ENCODE peak calls at places on chromosome 19, in seven cellular contexts. J is HEK293T, M is WTC11, A is H1, N is K562, E is HCT116, K is HepG2. O is an unnamed sample.

GRCh38 chr19:55598034-55598433 is 1.3 kb downstream of the FIZ1 start:
- DNase-seq in M (peak; percentile 67), N (no peak), A (no peak), E (no peak), J (no peak), K (no peak), O (no peak)

GRCh38 chr19:35959040-35959967 is 23.1 kb downstream of the LRFN3 start:
- DNase-seq in K (no peak), J (peak; percentile 36), M (peak; percentile 47), A (no peak), N (no peak), E (no peak), O (no peak)

GRCh38 chr19:32581704-32582164 is 744 bp downstream of the PDCD5 start:
- DNase-seq in N (peak; percentile 43), E (no peak), M (peak; percentile 21), J (peak; percentile 35), A (no peak), K (no peak), O (no peak)

GRCh38 chr19:5480427-5480836 is 25.2 kb downstream of the ZNRF4 start:
- DNase-seq in K (peak; percentile 30), E (peak; percentile 28), A (peak; percentile 19), J (peak; percentile 69), M (peak; percentile 68), N (peak; percentile 66), O (no peak)

GRCh38 chr19:23460656-23461055 is 65.4 kb upstream of the ZNF91 start:
- DNase-seq in E (no peak), J (no peak), A (no peak), M (no peak), N (no peak), K (no peak), O (no peak)

GRCh38 chr19:46660601-46661019 is 372 bp downstream of the DACT3 start:
- DNase-seq in E (no peak), K (no peak), A (no peak), N (no peak), M (peak; percentile 47), J (no peak), O (no peak)

GRCh38 chr19:5247957-5248705 is 92.5 kb downstream of the PTPRS start:
- DNase-seq in M (no peak), N (no peak), J (no peak), E (no peak), K (no peak), A (no peak), O (no peak)

GRCh38 chr19:40745402-40745780 is 4.9 kb downstream of the ACTMAP start:
- DNase-seq in M (no peak), E (no peak), K (peak; percentile 28), J (no peak), N (no peak), A (no peak), O (no peak)

GRCh38 chr19:43464089-43464775 is 1.2 kb downstream of the LYPD3 start:
- DNase-seq in J (peak; percentile 71), N (peak; percentile 83), A (no peak), K (no peak), M (peak; percentile 80), E (no peak), O (no peak)

GRCh38 chr19:46016426-46017094 is 6.3 kb downstream of the PGLYRP1 start:
- DNase-seq in K (peak; percentile 43), A (no peak), M (peak; percentile 89), N (peak; percentile 93), E (peak; percentile 45), J (peak; percentile 92), O (peak; percentile 11)

GRCh38 chr19:5804516-5805464 is at the start of gene NRTN:
- DNase-seq in N (peak; percentile 91), A (no peak), E (no peak), M (peak; percentile 65), J (peak; percentile 84), K (no peak), O (no peak)

GRCh38 chr19:51702103-51702753 is 9.1 kb downstream of the SPACA6 start:
- DNase-seq in K (no peak), J (peak; percentile 32), M (peak; percentile 96), N (peak; percentile 93), A (peak; percentile 47), E (no peak), O (no peak)

GRCh38 chr19:31294189-31294588 is 55.0 kb downstream of the TSHZ3 start:
- DNase-seq in K (no peak), E (no peak), N (no peak), M (no peak), J (no peak), A (no peak), O (no peak)

GRCh38 chr19:35468637-35469036 is 20.6 kb downstream of the FFAR2 start:
- DNase-seq in K (peak; percentile 54), M (peak; percentile 60), A (no peak), E (peak; percentile 22), J (peak; percentile 24), N (peak; percentile 47), O (peak; percentile 82)

GRCh38 chr19:3047307-3048189 is 14.7 kb downstream of the TLE5 start:
- DNase-seq in M (peak; percentile 82), N (peak; percentile 95), A (no peak), J (peak; percentile 79), E (peak; percentile 63), K (peak; percentile 79), O (no peak)

GRCh38 chr19:6071103-6071485 is 39.2 kb downstream of the RFX2 start:
- DNase-seq in M (no peak), A (no peak), N (no peak), E (no peak), K (no peak), J (no peak), O (no peak)

GRCh38 chr19:57473646-57474045 is 3.7 kb downstream of the ZNF772 start:
- DNase-seq in N (no peak), M (no peak), A (no peak), J (no peak), K (no peak), E (no peak), O (no peak)

GRCh38 chr19:50224986-50225747 is 21.7 kb downstream of the MYH14 start:
- DNase-seq in A (no peak), K (no peak), E (no peak), N (no peak), J (no peak), M (no peak), O (no peak)

GRCh38 chr19:54248016-54248601 is 5.5 kb upstream of the LILRA6 start:
- DNase-seq in J (no peak), E (no peak), N (no peak), K (no peak), A (no peak), M (no peak), O (no peak)

GRCh38 chr19:11227201-11227886 is 12.1 kb upstream of the ANGPTL8 start:
- DNase-seq in E (peak; percentile 62), K (peak; percentile 27), N (peak; percentile 92), A (peak; percentile 88), J (peak; percentile 80), M (peak; percentile 92), O (no peak)

GRCh38 chr19:1259873-1260748 is 9.0 kb upstream of the CIRBP start:
- DNase-seq in K (no peak), J (no peak), N (no peak), M (no peak), A (no peak), E (no peak), O (no peak)

GRCh38 chr19:42110658-42111057 is 21.6 kb downstream of the POU2F2 start:
- DNase-seq in K (no peak), E (no peak), N (no peak), A (no peak), J (no peak), M (no peak), O (no peak)

GRCh38 chr19:50759886-50760285 is 10.4 kb upstream of the GPR32 start:
- DNase-seq in N (peak; percentile 79), A (no peak), M (no peak), K (peak; percentile 13), J (peak; percentile 38), E (peak; percentile 69), O (no peak)

GRCh38 chr19:5154129-5154798 is 185.4 kb downstream of the KDM4B start:
- DNase-seq in J (peak; percentile 66), N (peak; percentile 79), E (no peak), K (peak; percentile 52), M (peak; percentile 90), A (no peak), O (no peak)

GRCh38 chr19:13099073-13099999 is 3.3 kb downstream of the LYL1 start:
- DNase-seq in E (no peak), A (no peak), K (no peak), J (no peak), M (peak; percentile 69), N (peak; percentile 68), O (no peak)

GRCh38 chr19:24069907-24070657 is 16.9 kb upstream of the ZNF254 start:
- DNase-seq in E (no peak), A (no peak), N (no peak), M (no peak), K (no peak), J (no peak), O (no peak)

GRCh38 chr19:45769821-45770191 is 754 bp upstream of the SIX5 start:
- DNase-seq in M (peak; percentile 38), E (no peak), J (no peak), K (no peak), N (peak; percentile 39), A (no peak), O (no peak)

GRCh38 chr19:51647318-51647717 is 693 bp upstream of the SIGLEC14 start:
- DNase-seq in K (no peak), J (no peak), M (no peak), A (no peak), N (no peak), E (no peak), O (no peak)

GRCh38 chr19:35689836-35690235 is 14.5 kb upstream of the ZBTB32 start:
- DNase-seq in J (no peak), E (no peak), K (no peak), N (no peak), M (no peak), A (no peak), O (no peak)

GRCh38 chr19:50181121-50181520 is 18.0 kb upstream of the IZUMO2 start:
- DNase-seq in J (no peak), N (no peak), K (no peak), A (no peak), E (no peak), M (no peak), O (no peak)

GRCh38 chr19:16922592-16922934 is 33.8 kb downstream of the F2RL3 start:
- DNase-seq in K (no peak), N (peak; percentile 25), A (no peak), E (no peak), M (no peak), J (no peak), O (no peak)
- TF ChIP-seq SP1 in K (no peak), N (no peak), A (no peak), E (no peak), M (no peak), J (no peak), O (no peak)

GRCh38 chr19:19642506-19643157 is 825 bp downstream of the GMIP start:
- DNase-seq in M (no peak), E (no peak), A (no peak), N (peak; percentile 44), K (no peak), J (no peak), O (no peak)
- TF ChIP-seq SP1 in M (no peak), E (no peak), A (no peak), N (no peak), K (no peak), J (no peak), O (no peak)

GRCh38 chr19:34189917-34190425 is 17.7 kb downstream of the LSM14A start:
- DNase-seq in A (no peak), J (no peak), E (no peak), M (no peak), K (no peak), N (no peak), O (no peak)
- TF ChIP-seq SP1 in A (no peak), J (no peak), E (no peak), M (no peak), K (no peak), N (no peak), O (no peak)

GRCh38 chr19:48596679-48597465 is 9.7 kb upstream of the SPACA4 start:
- DNase-seq in A (no peak), E (no peak), K (no peak), N (no peak), J (no peak), M (no peak), O (no peak)
- TF ChIP-seq SP1 in A (no peak), E (no peak), K (no peak), N (no peak), J (no peak), M (no peak), O (no peak)